ENCODE peak calls at places on chromosomes 16 and 17, in six cellular contexts. One of them, this sample, is unnamed.

GRCh38 chr17:55394357-55395021 is 27.1 kb downstream of the MMD start:
- DNase-seq in AG04450: no peak
- DNase-seq in fibroblast of pulmonary artery: no peak
- DNase-seq in A549: no peak
- DNase-seq in GM23338: no peak
- DNase-seq in K562: no peak
- DNase-seq in this sample: no peak

GRCh38 chr17:22492331-22492730 is 800.0 kb downstream of the KCNJ18 start:
- DNase-seq in AG04450: no peak
- DNase-seq in fibroblast of pulmonary artery: no peak
- DNase-seq in A549: no peak
- DNase-seq in GM23338: no peak
- DNase-seq in K562: no peak
- DNase-seq in this sample: no peak

GRCh38 chr16:66658143-66658859 is 38.2 kb downstream of the CMTM4 start:
- DNase-seq in AG04450: no peak
- DNase-seq in fibroblast of pulmonary artery: no peak
- DNase-seq in A549: no peak
- DNase-seq in GM23338: peak; percentile 37
- DNase-seq in K562: no peak
- DNase-seq in this sample: no peak

GRCh38 chr17:79976451-79976850 is 59.2 kb downstream of the TBC1D16 start:
- DNase-seq in AG04450: no peak
- DNase-seq in fibroblast of pulmonary artery: no peak
- DNase-seq in A549: no peak
- DNase-seq in GM23338: no peak
- DNase-seq in K562: no peak
- DNase-seq in this sample: no peak

GRCh38 chr17:2062571-2063183 is 7.8 kb downstream of the HIC1 start:
- DNase-seq in AG04450: no peak
- DNase-seq in fibroblast of pulmonary artery: peak; percentile 46
- DNase-seq in A549: no peak
- DNase-seq in GM23338: peak; percentile 45
- DNase-seq in K562: no peak
- DNase-seq in this sample: peak; percentile 53

GRCh38 chr17:77611791-77612466 is 346.6 kb upstream of the TNRC6C start:
- DNase-seq in AG04450: no peak
- DNase-seq in fibroblast of pulmonary artery: no peak
- DNase-seq in A549: no peak
- DNase-seq in GM23338: no peak
- DNase-seq in K562: no peak
- DNase-seq in this sample: no peak

GRCh38 chr17:47615766-47616424 is 33.8 kb upstream of the KPNB1 start:
- DNase-seq in AG04450: no peak
- DNase-seq in fibroblast of pulmonary artery: peak; percentile 74
- DNase-seq in A549: peak; percentile 66
- DNase-seq in GM23338: peak; percentile 77
- DNase-seq in K562: peak; percentile 30
- DNase-seq in this sample: peak; percentile 75

GRCh38 chr16:49703494-49703893 is 152.4 kb downstream of the ZNF423 start:
- DNase-seq in AG04450: no peak
- DNase-seq in fibroblast of pulmonary artery: no peak
- DNase-seq in A549: no peak
- DNase-seq in GM23338: no peak
- DNase-seq in K562: no peak
- DNase-seq in this sample: no peak

GRCh38 chr17:16371742-16372141 is 9.1 kb upstream of the UBB start:
- DNase-seq in AG04450: peak; percentile 80
- DNase-seq in fibroblast of pulmonary artery: peak; percentile 62
- DNase-seq in A549: peak; percentile 82
- DNase-seq in GM23338: no peak
- DNase-seq in K562: no peak
- DNase-seq in this sample: peak; percentile 73

GRCh38 chr17:61402978-61403845 is 3.6 kb downstream of the TBX2 start:
- DNase-seq in AG04450: no peak
- DNase-seq in fibroblast of pulmonary artery: no peak
- DNase-seq in A549: no peak
- DNase-seq in GM23338: peak; percentile 75
- DNase-seq in K562: no peak
- DNase-seq in this sample: peak; percentile 36

GRCh38 chr17:75980188-75981018 is 1.4 kb downstream of the TEN1 start:
- DNase-seq in AG04450: no peak
- DNase-seq in fibroblast of pulmonary artery: no peak
- DNase-seq in A549: no peak
- DNase-seq in GM23338: no peak
- DNase-seq in K562: no peak
- DNase-seq in this sample: no peak

GRCh38 chr16:11312718-11313492 is 31.8 kb upstream of the PRM1 start:
- DNase-seq in AG04450: no peak
- DNase-seq in fibroblast of pulmonary artery: peak; percentile 52
- DNase-seq in A549: peak; percentile 31
- DNase-seq in GM23338: peak; percentile 78
- DNase-seq in K562: peak; percentile 37
- DNase-seq in this sample: peak; percentile 47

GRCh38 chr16:79982356-79982755 is 381.8 kb upstream of the MAF start:
- DNase-seq in AG04450: no peak
- DNase-seq in fibroblast of pulmonary artery: no peak
- DNase-seq in A549: no peak
- DNase-seq in GM23338: no peak
- DNase-seq in K562: no peak
- DNase-seq in this sample: no peak

GRCh38 chr16:57898961-57899360 is 72.0 kb downstream of the CNGB1 start:
- DNase-seq in AG04450: no peak
- DNase-seq in fibroblast of pulmonary artery: no peak
- DNase-seq in A549: no peak
- DNase-seq in GM23338: no peak
- DNase-seq in K562: no peak
- DNase-seq in this sample: no peak

GRCh38 chr17:66945451-66945850 is 19.1 kb upstream of the CACNG4 start:
- DNase-seq in AG04450: no peak
- DNase-seq in fibroblast of pulmonary artery: no peak
- DNase-seq in A549: no peak
- DNase-seq in GM23338: no peak
- DNase-seq in K562: no peak
- DNase-seq in this sample: no peak

GRCh38 chr17:35238817-35239216 is 4.1 kb upstream of the SLFN5 start:
- DNase-seq in AG04450: no peak
- DNase-seq in fibroblast of pulmonary artery: peak; percentile 31
- DNase-seq in A549: peak; percentile 31
- DNase-seq in GM23338: no peak
- DNase-seq in K562: no peak
- DNase-seq in this sample: peak; percentile 24

GRCh38 chr16:22638393-22639206 is 127.9 kb downstream of the NPIPB5 start:
- DNase-seq in AG04450: no peak
- DNase-seq in fibroblast of pulmonary artery: peak; percentile 28
- DNase-seq in A549: no peak
- DNase-seq in GM23338: no peak
- DNase-seq in K562: no peak
- DNase-seq in this sample: peak; percentile 58

GRCh38 chr16:85564277-85565051 is 48.7 kb upstream of the GSE1 start:
- DNase-seq in AG04450: no peak
- DNase-seq in fibroblast of pulmonary artery: no peak
- DNase-seq in A549: peak; percentile 38
- DNase-seq in GM23338: no peak
- DNase-seq in K562: no peak
- DNase-seq in this sample: no peak

GRCh38 chr16:78081341-78081740 is 18.1 kb upstream of the WWOX start:
- DNase-seq in AG04450: no peak
- DNase-seq in fibroblast of pulmonary artery: no peak
- DNase-seq in A549: no peak
- DNase-seq in GM23338: no peak
- DNase-seq in K562: no peak
- DNase-seq in this sample: no peak

GRCh38 chr17:81987161-81987770 is 9.8 kb downstream of the ASPSCR1 start:
- DNase-seq in AG04450: no peak
- DNase-seq in fibroblast of pulmonary artery: no peak
- DNase-seq in A549: no peak
- DNase-seq in GM23338: no peak
- DNase-seq in K562: no peak
- DNase-seq in this sample: no peak

GRCh38 chr17:57080708-57081107 is 4.3 kb upstream of the AKAP1 start:
- DNase-seq in AG04450: no peak
- DNase-seq in fibroblast of pulmonary artery: no peak
- DNase-seq in A549: no peak
- DNase-seq in GM23338: no peak
- DNase-seq in K562: no peak
- DNase-seq in this sample: peak; percentile 15

GRCh38 chr16:22300427-22301071 is 3.3 kb downstream of the POLR3E start:
- DNase-seq in AG04450: peak; percentile 30
- DNase-seq in fibroblast of pulmonary artery: peak; percentile 67
- DNase-seq in A549: peak; percentile 71
- DNase-seq in GM23338: peak; percentile 67
- DNase-seq in K562: peak; percentile 23
- DNase-seq in this sample: peak; percentile 60

GRCh38 chr16:2985893-2986355 is 5.7 kb upstream of the PKMYT1 start:
- DNase-seq in AG04450: no peak
- DNase-seq in fibroblast of pulmonary artery: no peak
- DNase-seq in A549: no peak
- DNase-seq in GM23338: no peak
- DNase-seq in K562: no peak
- DNase-seq in this sample: no peak

GRCh38 chr16:11896776-11897175 is 19.0 kb downstream of the GSPT1 start:
- DNase-seq in AG04450: peak; percentile 36
- DNase-seq in fibroblast of pulmonary artery: peak; percentile 62
- DNase-seq in A549: no peak
- DNase-seq in GM23338: no peak
- DNase-seq in K562: no peak
- DNase-seq in this sample: peak; percentile 72

GRCh38 chr17:81910840-81911276 is 341 bp downstream of the PCYT2 start:
- DNase-seq in AG04450: no peak
- DNase-seq in fibroblast of pulmonary artery: no peak
- DNase-seq in A549: no peak
- DNase-seq in GM23338: no peak
- DNase-seq in K562: no peak
- DNase-seq in this sample: no peak

GRCh38 chr16:29777576-29778360 is at the start of gene ZG16:
- DNase-seq in AG04450: no peak
- DNase-seq in fibroblast of pulmonary artery: no peak
- DNase-seq in A549: no peak
- DNase-seq in GM23338: no peak
- DNase-seq in K562: no peak
- DNase-seq in this sample: no peak

GRCh38 chr17:3986939-3987335 is 22.7 kb upstream of the ATP2A3 start:
- DNase-seq in AG04450: no peak
- DNase-seq in fibroblast of pulmonary artery: no peak
- DNase-seq in A549: no peak
- DNase-seq in GM23338: no peak
- DNase-seq in K562: no peak
- DNase-seq in this sample: no peak

GRCh38 chr16:84862804-84863484 is 43.2 kb downstream of the CRISPLD2 start:
- DNase-seq in AG04450: no peak
- DNase-seq in fibroblast of pulmonary artery: no peak
- DNase-seq in A549: no peak
- DNase-seq in GM23338: no peak
- DNase-seq in K562: no peak
- DNase-seq in this sample: peak; percentile 57

GRCh38 chr17:63961355-63962207 is 11.1 kb downstream of the SCN4A start:
- DNase-seq in AG04450: no peak
- DNase-seq in fibroblast of pulmonary artery: peak; percentile 68
- DNase-seq in A549: peak; percentile 90
- DNase-seq in GM23338: peak; percentile 99
- DNase-seq in K562: peak; percentile 97
- DNase-seq in this sample: peak; percentile 63
- H3K4me3 ChIP-seq in AG04450: no peak overlapping the region
- H3K4me3 ChIP-seq in fibroblast of pulmonary artery: no peak overlapping the region
- H3K4me3 ChIP-seq in A549: peak overlapping the region; percentile 43
- H3K4me3 ChIP-seq in GM23338: peak overlapping the region; percentile 75
- H3K4me3 ChIP-seq in K562: peak overlapping the region; percentile 23
- H3K4me3 ChIP-seq in this sample: peak overlapping the region; percentile 28

GRCh38 chr16:19717781-19718623 is at the start of the genes IQCK and KNOP1:
- DNase-seq in AG04450: peak; percentile 73
- DNase-seq in fibroblast of pulmonary artery: peak; percentile 90
- DNase-seq in A549: peak; percentile 90
- DNase-seq in GM23338: peak; percentile 94
- DNase-seq in K562: peak; percentile 87
- DNase-seq in this sample: peak; percentile 86
- TF ChIP-seq CTCF in AG04450: peak; percentile 34
- TF ChIP-seq CTCF in fibroblast of pulmonary artery: no peak
- TF ChIP-seq CTCF in A549: no peak
- TF ChIP-seq CTCF in GM23338: no peak
- TF ChIP-seq CTCF in K562: no peak
- TF ChIP-seq CTCF in this sample: peak; percentile 37

DNA sequence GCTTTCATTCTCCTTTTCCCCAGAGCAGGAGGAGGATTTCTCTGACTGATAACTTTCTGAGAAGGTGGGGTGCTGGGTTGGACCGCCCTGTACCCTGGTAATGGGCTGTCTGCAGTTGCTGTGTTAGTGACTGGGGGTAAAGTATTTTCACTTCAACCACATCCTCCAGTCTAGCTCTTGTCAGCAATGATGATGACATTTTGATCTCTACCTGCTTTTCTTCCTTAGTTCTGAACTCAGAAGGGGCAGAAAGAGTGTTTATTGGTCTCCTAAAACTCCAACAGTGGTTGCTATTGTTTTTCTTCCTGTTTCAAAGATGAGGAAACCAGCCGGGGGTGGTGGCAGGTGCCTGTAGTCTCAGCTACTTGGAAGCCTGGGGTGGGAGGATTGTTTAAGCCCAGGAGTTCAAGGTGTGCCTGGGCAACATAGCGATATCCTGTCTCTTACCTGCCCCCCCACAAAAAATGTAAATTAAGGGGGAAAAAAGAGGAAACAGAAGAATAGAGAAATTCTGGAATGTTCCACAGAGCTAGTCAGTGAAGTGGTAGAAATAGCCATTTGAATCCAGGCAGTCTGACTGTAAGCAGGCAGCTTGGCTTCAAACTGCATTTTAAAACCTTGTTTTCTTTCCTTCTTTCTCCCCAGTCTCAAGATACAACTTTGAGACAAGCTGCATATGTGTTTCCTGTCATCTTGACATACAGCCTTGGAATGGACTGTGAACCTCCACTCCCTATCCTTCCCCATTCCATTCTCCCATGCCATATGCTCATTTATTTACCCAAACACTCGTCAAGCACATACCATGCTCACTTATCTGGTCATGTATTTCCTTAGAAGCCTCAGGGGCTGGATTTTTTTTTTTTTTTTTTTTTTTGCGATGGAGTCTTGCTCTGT is 3.3 kb upstream of the N4BP1 start:
- DNase-seq in AG04450: peak; percentile 72
- DNase-seq in fibroblast of pulmonary artery: peak; percentile 73
- DNase-seq in A549: peak; percentile 58
- DNase-seq in GM23338: peak; percentile 45
- DNase-seq in K562: no peak
- DNase-seq in this sample: peak; percentile 47
- H3K4me3 ChIP-seq in AG04450: no peak overlapping the region
- H3K4me3 ChIP-seq in fibroblast of pulmonary artery: no peak overlapping the region
- H3K4me3 ChIP-seq in A549: no peak overlapping the region
- H3K4me3 ChIP-seq in GM23338: no peak overlapping the region
- H3K4me3 ChIP-seq in K562: no peak overlapping the region
- H3K4me3 ChIP-seq in this sample: no peak overlapping the region

DNA sequence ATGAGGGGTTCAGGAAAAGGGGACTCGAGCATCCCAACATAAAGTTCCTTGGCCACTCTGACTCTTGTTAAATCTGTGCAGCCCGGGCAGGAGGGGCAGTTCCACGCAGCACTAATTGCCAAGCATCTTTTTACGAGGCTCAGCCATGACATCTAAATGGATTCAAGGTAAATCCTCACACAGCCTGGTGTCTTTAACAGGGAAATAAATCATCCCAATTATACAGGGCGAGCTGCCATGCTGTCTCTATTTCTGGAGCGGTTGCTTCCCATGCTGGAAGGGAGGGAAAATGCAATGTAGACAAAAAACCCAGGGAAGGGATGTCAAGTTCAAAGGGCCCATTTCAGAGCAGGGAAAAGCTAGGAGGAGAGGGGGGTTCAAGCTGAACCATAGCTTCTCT is 110.0 kb downstream of the GAS7 start:
- DNase-seq in AG04450: no peak
- DNase-seq in fibroblast of pulmonary artery: no peak
- DNase-seq in A549: no peak
- DNase-seq in GM23338: no peak
- DNase-seq in K562: no peak
- DNase-seq in this sample: no peak
- TF ChIP-seq CTCF in AG04450: no peak
- TF ChIP-seq CTCF in fibroblast of pulmonary artery: no peak
- TF ChIP-seq CTCF in A549: no peak
- TF ChIP-seq CTCF in GM23338: no peak
- TF ChIP-seq CTCF in K562: no peak
- TF ChIP-seq CTCF in this sample: no peak